ENCODE peak calls at places on chromosomes 12 and 14, in seven cellular contexts. One of them, this sample, is unnamed.

GRCh38 chr12:77599782-77600491 is 230.8 kb upstream of the NAV3 start:
- DNase-seq in CD4-positive, CD25-positive, alpha-beta regulatory T cell: no peak
- DNase-seq in CD8-positive, alpha-beta T cell: no peak
- DNase-seq in fibroblast of lung: no peak
- DNase-seq in A673: no peak
- DNase-seq in hepatocyte: no peak
- DNase-seq in right lobe of liver: no peak
- DNase-seq in this sample: no peak

GRCh38 chr14:78316711-78317110 is 146.5 kb downstream of the NRXN3 start:
- DNase-seq in CD4-positive, CD25-positive, alpha-beta regulatory T cell: no peak
- DNase-seq in CD8-positive, alpha-beta T cell: no peak
- DNase-seq in fibroblast of lung: no peak
- DNase-seq in A673: no peak
- DNase-seq in hepatocyte: no peak
- DNase-seq in right lobe of liver: no peak
- DNase-seq in this sample: no peak

GRCh38 chr14:75981426-75981825 is 369 bp downstream of the TGFB3 start:
- DNase-seq in CD4-positive, CD25-positive, alpha-beta regulatory T cell: no peak
- DNase-seq in CD8-positive, alpha-beta T cell: peak; percentile 13
- DNase-seq in fibroblast of lung: peak; percentile 35
- DNase-seq in A673: peak; percentile 25
- DNase-seq in hepatocyte: peak; percentile 27
- DNase-seq in right lobe of liver: no peak
- DNase-seq in this sample: peak; percentile 25

GRCh38 chr14:34374998-34375740 is 86.9 kb downstream of the SPTSSA start:
- DNase-seq in CD4-positive, CD25-positive, alpha-beta regulatory T cell: no peak
- DNase-seq in CD8-positive, alpha-beta T cell: no peak
- DNase-seq in fibroblast of lung: peak; percentile 53
- DNase-seq in A673: no peak
- DNase-seq in hepatocyte: no peak
- DNase-seq in right lobe of liver: no peak
- DNase-seq in this sample: no peak

GRCh38 chr12:47095446-47096236 is 15.9 kb upstream of the AMIGO2 start:
- DNase-seq in CD4-positive, CD25-positive, alpha-beta regulatory T cell: no peak
- DNase-seq in CD8-positive, alpha-beta T cell: no peak
- DNase-seq in fibroblast of lung: peak; percentile 99
- DNase-seq in A673: no peak
- DNase-seq in hepatocyte: no peak
- DNase-seq in right lobe of liver: no peak
- DNase-seq in this sample: no peak

GRCh38 chr12:110923692-110924334 is 3.4 kb upstream of the MYL2 start:
- DNase-seq in CD4-positive, CD25-positive, alpha-beta regulatory T cell: no peak
- DNase-seq in CD8-positive, alpha-beta T cell: no peak
- DNase-seq in fibroblast of lung: no peak
- DNase-seq in A673: no peak
- DNase-seq in hepatocyte: no peak
- DNase-seq in right lobe of liver: no peak
- DNase-seq in this sample: no peak

GRCh38 chr12:119684730-119685129 is 16.8 kb downstream of the PRKAB1 start:
- DNase-seq in CD4-positive, CD25-positive, alpha-beta regulatory T cell: no peak
- DNase-seq in CD8-positive, alpha-beta T cell: no peak
- DNase-seq in fibroblast of lung: no peak
- DNase-seq in A673: no peak
- DNase-seq in hepatocyte: no peak
- DNase-seq in right lobe of liver: no peak
- DNase-seq in this sample: no peak

GRCh38 chr14:55005071-55005470 is 21.8 kb downstream of the WDHD1 start:
- DNase-seq in CD4-positive, CD25-positive, alpha-beta regulatory T cell: no peak
- DNase-seq in CD8-positive, alpha-beta T cell: no peak
- DNase-seq in fibroblast of lung: peak; percentile 30
- DNase-seq in A673: no peak
- DNase-seq in hepatocyte: no peak
- DNase-seq in right lobe of liver: no peak
- DNase-seq in this sample: no peak

GRCh38 chr12:105445261-105446015 is 114.9 kb downstream of the C12orf75 start:
- DNase-seq in CD4-positive, CD25-positive, alpha-beta regulatory T cell: no peak
- DNase-seq in CD8-positive, alpha-beta T cell: no peak
- DNase-seq in fibroblast of lung: peak; percentile 90
- DNase-seq in A673: no peak
- DNase-seq in hepatocyte: peak; percentile 30
- DNase-seq in right lobe of liver: no peak
- DNase-seq in this sample: no peak

GRCh38 chr12:54197037-54197909 is 8.5 kb upstream of the SMUG1 start:
- DNase-seq in CD4-positive, CD25-positive, alpha-beta regulatory T cell: no peak
- DNase-seq in CD8-positive, alpha-beta T cell: no peak
- DNase-seq in fibroblast of lung: peak; percentile 58
- DNase-seq in A673: peak; percentile 67
- DNase-seq in hepatocyte: no peak
- DNase-seq in right lobe of liver: no peak
- DNase-seq in this sample: no peak

GRCh38 chr12:89353823-89354629 is 1.7 kb upstream of the DUSP6 start:
- DNase-seq in CD4-positive, CD25-positive, alpha-beta regulatory T cell: peak; percentile 43
- DNase-seq in CD8-positive, alpha-beta T cell: peak; percentile 59
- DNase-seq in fibroblast of lung: peak; percentile 82
- DNase-seq in A673: peak; percentile 93
- DNase-seq in hepatocyte: peak; percentile 84
- DNase-seq in right lobe of liver: peak; percentile 92
- DNase-seq in this sample: peak; percentile 82

GRCh38 chr12:67220065-67220464 is 49.1 kb upstream of the CAND1 start:
- DNase-seq in CD4-positive, CD25-positive, alpha-beta regulatory T cell: no peak
- DNase-seq in CD8-positive, alpha-beta T cell: no peak
- DNase-seq in fibroblast of lung: peak; percentile 3
- DNase-seq in A673: peak; percentile 23
- DNase-seq in hepatocyte: peak; percentile 30
- DNase-seq in right lobe of liver: no peak
- DNase-seq in this sample: no peak

GRCh38 chr12:1606021-1606622 is 11.7 kb upstream of the FBXL14 start:
- DNase-seq in CD4-positive, CD25-positive, alpha-beta regulatory T cell: peak; percentile 27
- DNase-seq in CD8-positive, alpha-beta T cell: peak; percentile 53
- DNase-seq in fibroblast of lung: peak; percentile 83
- DNase-seq in A673: peak; percentile 93
- DNase-seq in hepatocyte: peak; percentile 93
- DNase-seq in right lobe of liver: peak; percentile 96
- DNase-seq in this sample: no peak

GRCh38 chr12:14263742-14264141 is 101.7 kb upstream of the ATF7IP start:
- DNase-seq in CD4-positive, CD25-positive, alpha-beta regulatory T cell: no peak
- DNase-seq in CD8-positive, alpha-beta T cell: no peak
- DNase-seq in fibroblast of lung: no peak
- DNase-seq in A673: no peak
- DNase-seq in hepatocyte: no peak
- DNase-seq in right lobe of liver: no peak
- DNase-seq in this sample: no peak

GRCh38 chr12:14261861-14262260 is 103.6 kb upstream of the ATF7IP start:
- DNase-seq in CD4-positive, CD25-positive, alpha-beta regulatory T cell: no peak
- DNase-seq in CD8-positive, alpha-beta T cell: no peak
- DNase-seq in fibroblast of lung: no peak
- DNase-seq in A673: no peak
- DNase-seq in hepatocyte: no peak
- DNase-seq in right lobe of liver: no peak
- DNase-seq in this sample: no peak

GRCh38 chr12:14264316-14264715 is 101.2 kb upstream of the ATF7IP start:
- DNase-seq in CD4-positive, CD25-positive, alpha-beta regulatory T cell: no peak
- DNase-seq in CD8-positive, alpha-beta T cell: no peak
- DNase-seq in fibroblast of lung: no peak
- DNase-seq in A673: peak; percentile 30
- DNase-seq in hepatocyte: no peak
- DNase-seq in right lobe of liver: no peak
- DNase-seq in this sample: no peak

GRCh38 chr12:14262771-14263511 is 102.5 kb upstream of the ATF7IP start:
- DNase-seq in CD4-positive, CD25-positive, alpha-beta regulatory T cell: no peak
- DNase-seq in CD8-positive, alpha-beta T cell: no peak
- DNase-seq in fibroblast of lung: no peak
- DNase-seq in A673: no peak
- DNase-seq in hepatocyte: no peak
- DNase-seq in right lobe of liver: no peak
- DNase-seq in this sample: no peak

GRCh38 chr12:14264777-14265176 is 100.7 kb upstream of the ATF7IP start:
- DNase-seq in CD4-positive, CD25-positive, alpha-beta regulatory T cell: no peak
- DNase-seq in CD8-positive, alpha-beta T cell: no peak
- DNase-seq in fibroblast of lung: no peak
- DNase-seq in A673: peak; percentile 25
- DNase-seq in hepatocyte: no peak
- DNase-seq in right lobe of liver: no peak
- DNase-seq in this sample: no peak
- H3K4me1 ChIP-seq in CD4-positive, CD25-positive, alpha-beta regulatory T cell: no peaks in the 10 kb centered on the region
- H3K4me1 ChIP-seq in CD8-positive, alpha-beta T cell: no peaks in the 10 kb centered on the region
- H3K4me1 ChIP-seq in fibroblast of lung: peaks cover 2% of the 10 kb centered on the region
- H3K4me1 ChIP-seq in A673: peaks cover 34% of the 10 kb centered on the region
- H3K4me1 ChIP-seq in hepatocyte: peaks cover 14% of the 10 kb centered on the region
- H3K4me1 ChIP-seq in right lobe of liver: no peaks in the 10 kb centered on the region
- H3K4me1 ChIP-seq in this sample: no peaks in the 10 kb centered on the region

DNA sequence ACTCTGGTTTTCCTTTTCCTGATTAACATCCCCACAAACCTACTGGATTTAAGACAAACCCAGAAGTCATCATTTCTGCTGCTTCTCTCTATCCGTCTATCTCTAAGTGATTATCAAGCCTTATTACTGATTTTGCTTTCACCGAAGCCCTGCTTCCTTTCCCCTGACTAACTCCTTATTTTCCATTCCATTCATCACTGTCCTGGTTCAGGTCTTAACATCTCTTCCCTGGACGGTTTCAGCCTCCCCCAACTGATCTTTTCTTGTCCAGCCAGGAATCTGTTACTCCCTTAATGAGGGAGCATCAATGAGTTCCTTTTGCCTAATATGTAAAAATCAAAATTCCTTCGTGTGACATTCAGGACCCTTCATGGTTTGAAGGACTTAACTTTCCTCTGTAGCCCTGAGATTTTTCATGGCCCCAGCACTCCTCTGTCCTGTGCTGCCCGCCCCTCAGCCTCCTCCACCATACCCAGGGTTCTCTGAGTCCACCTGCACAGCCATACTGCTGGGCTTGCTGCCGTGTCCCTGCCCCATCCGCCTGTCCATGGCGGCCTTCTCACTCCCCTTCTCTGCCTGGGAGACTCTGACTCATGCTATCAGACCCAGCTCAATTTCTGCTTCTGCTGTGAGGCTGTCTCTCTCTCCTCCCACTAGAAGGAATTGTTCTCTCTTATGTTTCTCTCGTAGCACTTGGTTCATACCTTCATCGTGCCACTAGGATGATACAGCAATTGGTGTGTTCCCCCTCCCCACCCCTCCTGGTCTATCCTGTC is 167.8 kb upstream of the HIF1A start:
- DNase-seq in CD4-positive, CD25-positive, alpha-beta regulatory T cell: no peak
- DNase-seq in CD8-positive, alpha-beta T cell: no peak
- DNase-seq in fibroblast of lung: peak; percentile 93
- DNase-seq in A673: no peak
- DNase-seq in hepatocyte: peak; percentile 61
- DNase-seq in right lobe of liver: no peak
- DNase-seq in this sample: no peak
- H3K4me1 ChIP-seq in CD4-positive, CD25-positive, alpha-beta regulatory T cell: peaks cover 33% of the 10 kb centered on the region
- H3K4me1 ChIP-seq in CD8-positive, alpha-beta T cell: peaks cover 34% of the 10 kb centered on the region
- H3K4me1 ChIP-seq in fibroblast of lung: peaks cover 16% of the 10 kb centered on the region
- H3K4me1 ChIP-seq in A673: peaks cover 12% of the 10 kb centered on the region
- H3K4me1 ChIP-seq in hepatocyte: peaks cover 33% of the 10 kb centered on the region
- H3K4me1 ChIP-seq in right lobe of liver: peaks cover 32% of the 10 kb centered on the region
- H3K4me1 ChIP-seq in this sample: peaks cover 32% of the 10 kb centered on the region

GRCh38 chr14:61516957-61517356 is 178.4 kb upstream of the HIF1A start:
- DNase-seq in CD4-positive, CD25-positive, alpha-beta regulatory T cell: no peak
- DNase-seq in CD8-positive, alpha-beta T cell: no peak
- DNase-seq in fibroblast of lung: peak; percentile 68
- DNase-seq in A673: no peak
- DNase-seq in hepatocyte: no peak
- DNase-seq in right lobe of liver: no peak
- DNase-seq in this sample: no peak
- H3K4me1 ChIP-seq in CD4-positive, CD25-positive, alpha-beta regulatory T cell: peaks cover 37% of the 10 kb centered on the region
- H3K4me1 ChIP-seq in CD8-positive, alpha-beta T cell: peaks cover 56% of the 10 kb centered on the region
- H3K4me1 ChIP-seq in fibroblast of lung: peaks cover 9% of the 10 kb centered on the region
- H3K4me1 ChIP-seq in A673: no peaks in the 10 kb centered on the region
- H3K4me1 ChIP-seq in hepatocyte: peaks cover 17% of the 10 kb centered on the region
- H3K4me1 ChIP-seq in right lobe of liver: peaks cover 14% of the 10 kb centered on the region
- H3K4me1 ChIP-seq in this sample: no peaks in the 10 kb centered on the region

DNA sequence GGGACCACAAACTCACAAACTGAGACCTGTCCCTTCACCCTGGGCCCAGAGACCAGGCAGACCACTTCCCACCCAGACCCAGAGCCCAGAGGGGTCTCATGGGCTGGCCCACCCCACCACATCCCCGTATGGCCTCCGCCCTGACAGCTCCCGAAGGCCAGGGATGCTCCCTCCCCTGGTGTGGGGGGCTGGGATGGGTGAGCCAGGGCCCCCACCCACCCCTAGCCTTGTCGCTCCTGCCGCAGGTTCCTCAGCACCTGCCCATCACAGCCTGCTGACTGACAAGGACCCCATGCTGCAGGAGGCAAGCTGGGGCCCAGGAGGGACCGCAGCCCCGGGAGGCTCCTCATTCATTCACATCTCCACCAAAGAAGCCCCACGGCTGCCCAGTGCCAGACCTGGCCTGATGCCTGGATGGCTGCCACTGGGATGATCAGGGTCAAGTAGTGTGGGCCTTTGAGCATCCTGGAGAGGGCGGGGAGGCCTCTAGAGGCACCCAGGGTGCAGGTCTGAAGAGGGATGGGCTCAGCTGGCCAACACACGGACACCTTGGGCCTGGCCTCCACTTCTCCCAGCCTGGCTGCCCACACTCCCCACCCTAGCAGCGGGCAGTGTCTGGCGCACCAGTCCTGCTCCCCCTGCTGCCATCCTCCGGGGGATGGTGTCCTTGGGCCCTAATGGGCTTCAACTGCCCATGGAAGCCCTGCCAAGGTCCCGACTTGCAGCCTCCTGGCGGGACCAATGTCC is 24.7 kb upstream of the GPR132 start:
- DNase-seq in CD4-positive, CD25-positive, alpha-beta regulatory T cell: no peak
- DNase-seq in CD8-positive, alpha-beta T cell: no peak
- DNase-seq in fibroblast of lung: no peak
- DNase-seq in A673: no peak
- DNase-seq in hepatocyte: peak; percentile 11
- DNase-seq in right lobe of liver: peak; percentile 46
- DNase-seq in this sample: no peak
- H3K4me1 ChIP-seq in CD4-positive, CD25-positive, alpha-beta regulatory T cell: peaks cover 39% of the 10 kb centered on the region
- H3K4me1 ChIP-seq in CD8-positive, alpha-beta T cell: peaks cover 54% of the 10 kb centered on the region
- H3K4me1 ChIP-seq in fibroblast of lung: peaks cover 32% of the 10 kb centered on the region
- H3K4me1 ChIP-seq in A673: peaks cover 19% of the 10 kb centered on the region
- H3K4me1 ChIP-seq in hepatocyte: peaks cover 50% of the 10 kb centered on the region
- H3K4me1 ChIP-seq in right lobe of liver: peaks cover 25% of the 10 kb centered on the region
- H3K4me1 ChIP-seq in this sample: peaks cover 22% of the 10 kb centered on the region

GRCh38 chr12:4302881-4303280 is 18.1 kb upstream of the TIGAR start:
- DNase-seq in CD4-positive, CD25-positive, alpha-beta regulatory T cell: no peak
- DNase-seq in CD8-positive, alpha-beta T cell: no peak
- DNase-seq in fibroblast of lung: no peak
- DNase-seq in A673: no peak
- DNase-seq in hepatocyte: no peak
- DNase-seq in right lobe of liver: no peak
- DNase-seq in this sample: no peak

GRCh38 chr12:4312251-4312650 is 8.8 kb upstream of the TIGAR start:
- DNase-seq in CD4-positive, CD25-positive, alpha-beta regulatory T cell: no peak
- DNase-seq in CD8-positive, alpha-beta T cell: no peak
- DNase-seq in fibroblast of lung: no peak
- DNase-seq in A673: no peak
- DNase-seq in hepatocyte: no peak
- DNase-seq in right lobe of liver: no peak
- DNase-seq in this sample: no peak

GRCh38 chr12:4307593-4308333 is 13.2 kb upstream of the TIGAR start:
- DNase-seq in CD4-positive, CD25-positive, alpha-beta regulatory T cell: no peak
- DNase-seq in CD8-positive, alpha-beta T cell: no peak
- DNase-seq in fibroblast of lung: peak; percentile 76
- DNase-seq in A673: peak; percentile 75
- DNase-seq in hepatocyte: peak; percentile 92
- DNase-seq in right lobe of liver: peak; percentile 68
- DNase-seq in this sample: peak; percentile 23

GRCh38 chr12:4303750-4304149 is 17.3 kb upstream of the TIGAR start:
- DNase-seq in CD4-positive, CD25-positive, alpha-beta regulatory T cell: no peak
- DNase-seq in CD8-positive, alpha-beta T cell: no peak
- DNase-seq in fibroblast of lung: no peak
- DNase-seq in A673: no peak
- DNase-seq in hepatocyte: no peak
- DNase-seq in right lobe of liver: no peak
- DNase-seq in this sample: no peak

GRCh38 chr12:4308334-4308960 is 12.6 kb upstream of the TIGAR start:
- DNase-seq in CD4-positive, CD25-positive, alpha-beta regulatory T cell: no peak
- DNase-seq in CD8-positive, alpha-beta T cell: no peak
- DNase-seq in fibroblast of lung: no peak
- DNase-seq in A673: no peak
- DNase-seq in hepatocyte: no peak
- DNase-seq in right lobe of liver: no peak
- DNase-seq in this sample: no peak
- H3K4me1 ChIP-seq in CD4-positive, CD25-positive, alpha-beta regulatory T cell: no peaks in the 10 kb centered on the region
- H3K4me1 ChIP-seq in CD8-positive, alpha-beta T cell: no peaks in the 10 kb centered on the region
- H3K4me1 ChIP-seq in fibroblast of lung: no peaks in the 10 kb centered on the region
- H3K4me1 ChIP-seq in A673: no peaks in the 10 kb centered on the region
- H3K4me1 ChIP-seq in hepatocyte: peaks cover 17% of the 10 kb centered on the region
- H3K4me1 ChIP-seq in right lobe of liver: no peaks in the 10 kb centered on the region
- H3K4me1 ChIP-seq in this sample: no peaks in the 10 kb centered on the region